ENCODE peak calls at places on chromosomes 7 and 10, in ten cellular contexts. L is T1000; E is A172; R is ELF-1; J is KBM-7; F is activated CD4-positive, alpha-beta T cell treated with anti-CD3 and anti-CD28 coated beads, Interleukin-2, amount 50 U/mL, for 48 hours; Y is CD8-positive, alpha-beta T cell; S is activated CD4-positive, CD25-positive, alpha-beta regulatory T cell; N is NCI-H1417 treated with DMSO at 0.1 percent for 48 hours; B is HEK293T. H is an unnamed sample.

GRCh38 chr7:116122972-116123595 is 87.3 kb upstream of the TES start:
- DNase-seq in L (no peak), E (peak; percentile 57), R (no peak), J (peak; percentile 50), F (no peak), Y (no peak), S (no peak), N (no peak), B (peak; percentile 21), H (peak; percentile 83)

GRCh38 chr10:109866168-109866994 is 56.9 kb downstream of the XPNPEP1 start:
- DNase-seq in L (no peak), E (no peak), R (peak; percentile 42), J (peak; percentile 33), F (no peak), Y (no peak), S (no peak), N (no peak), B (peak; percentile 46), H (peak; percentile 42)

GRCh38 chr7:2476298-2476697 is at the start of gene GRIFIN:
- DNase-seq in L (no peak), E (no peak), R (no peak), J (no peak), F (no peak), Y (no peak), S (no peak), N (no peak), B (no peak), H (no peak)

GRCh38 chr10:68666280-68666760 is 54.7 kb upstream of the CCAR1 start:
- DNase-seq in L (peak; percentile 7), E (peak; percentile 80), R (no peak), J (no peak), F (no peak), Y (no peak), S (no peak), N (no peak), B (no peak), H (peak; percentile 93)

GRCh38 chr10:86044029-86044428 is 322.6 kb downstream of the GRID1 start:
- DNase-seq in L (no peak), E (no peak), R (no peak), J (no peak), F (no peak), Y (no peak), S (no peak), N (no peak), B (no peak), H (no peak)

GRCh38 chr7:12508005-12508404 is 62.5 kb upstream of the SCIN start:
- DNase-seq in L (no peak), E (no peak), R (no peak), J (no peak), F (no peak), Y (no peak), S (no peak), N (no peak), B (no peak), H (no peak)

GRCh38 chr10:4812952-4813351 is 13.1 kb upstream of the AKR1E2 start:
- DNase-seq in L (peak; percentile 15), E (peak; percentile 98), R (peak; percentile 26), J (no peak), F (no peak), Y (no peak), S (no peak), N (no peak), B (no peak), H (peak; percentile 92)

GRCh38 chr7:101870361-101871062 is 53.1 kb downstream of the CUX1 start:
- DNase-seq in L (no peak), E (no peak), R (peak; percentile 79), J (no peak), F (no peak), Y (no peak), S (no peak), N (no peak), B (no peak), H (no peak)

GRCh38 chr7:156768698-156769472 is 124.1 kb downstream of the LMBR1 start:
- DNase-seq in L (no peak), E (no peak), R (peak; percentile 53), J (no peak), F (no peak), Y (no peak), S (no peak), N (no peak), B (no peak), H (no peak)

GRCh38 chr10:114703377-114704125 is 45.5 kb upstream of the ABLIM1 start:
- DNase-seq in L (no peak), E (peak; percentile 42), R (peak; percentile 41), J (peak; percentile 32), F (no peak), Y (peak; percentile 16), S (no peak), N (no peak), B (peak; percentile 66), H (peak; percentile 49)

GRCh38 chr10:133324198-133324792 is 12.4 kb downstream of the CALY start:
- DNase-seq in L (peak; percentile 79), E (peak; percentile 56), R (peak; percentile 59), J (no peak), F (peak; percentile 72), Y (peak; percentile 64), S (peak; percentile 28), N (no peak), B (peak; percentile 79), H (peak; percentile 72)

GRCh38 chr10:79313911-79314439 is 33.3 kb upstream of the PPIF start:
- DNase-seq in L (no peak), E (no peak), R (no peak), J (no peak), F (no peak), Y (no peak), S (no peak), N (no peak), B (no peak), H (no peak)